ENCODE peak calls at places on chromosomes 2 and 18, in six cellular contexts. N, G, A, K, W and R are unnamed samples.

GRCh38 chr18:69725855-69726508 is 221.7 kb downstream of the CD226 start:
- DNase-seq in N (no peak), G (no peak), A (no peak), K (no peak), W (no peak), R (no peak)

GRCh38 chr2:205627085-205627484 is 55.2 kb upstream of the NRP2 start:
- DNase-seq in N (no peak), G (no peak), A (no peak), K (no peak), W (no peak), R (peak; percentile 16)

GRCh38 chr18:51953521-51953920 is 386.5 kb upstream of the DCC start:
- DNase-seq in N (no peak), G (no peak), A (no peak), K (no peak), W (no peak), R (no peak)

GRCh38 chr2:20164734-20165242 is 60.1 kb downstream of the SDC1 start:
- DNase-seq in N (no peak), G (no peak), A (no peak), K (no peak), W (no peak), R (no peak)

GRCh38 chr2:241052677-241053360 is 49.3 kb downstream of the MTERF4 start:
- DNase-seq in N (no peak), G (no peak), A (no peak), K (no peak), W (no peak), R (no peak)

GRCh38 chr2:40611196-40611595 is 159.3 kb upstream of the SLC8A1 start:
- DNase-seq in N (no peak), G (no peak), A (no peak), K (no peak), W (no peak), R (no peak)

GRCh38 chr2:85772019-85772745 is 18.4 kb downstream of the ATOH8 start:
- DNase-seq in N (peak; percentile 98), G (peak; percentile 100), A (no peak), K (no peak), W (peak; percentile 98), R (peak; percentile 97)

GRCh38 chr2:1071650-1072049 is 121.0 kb downstream of the SNTG2 start:
- DNase-seq in N (no peak), G (no peak), A (no peak), K (no peak), W (no peak), R (no peak)

GRCh38 chr18:74722237-74722636 is 124.6 kb downstream of the ZNF407 start:
- DNase-seq in N (peak; percentile 75), G (peak; percentile 45), A (no peak), K (no peak), W (no peak), R (peak; percentile 35)

GRCh38 chr18:58755304-58756010 is 84.2 kb downstream of the MALT1 start:
- DNase-seq in N (no peak), G (no peak), A (no peak), K (no peak), W (no peak), R (no peak)

GRCh38 chr2:235876099-235876679 is 292.0 kb downstream of the GBX2 start:
- DNase-seq in N (no peak), G (no peak), A (no peak), K (no peak), W (no peak), R (no peak)

GRCh38 chr2:8214221-8214620 is 467.6 kb upstream of the ID2 start:
- DNase-seq in N (no peak), G (peak; percentile 25), A (no peak), K (no peak), W (no peak), R (no peak)

GRCh38 chr2:164937864-164938401 is 17.4 kb downstream of the SLC38A11 start:
- DNase-seq in N (no peak), G (no peak), A (no peak), K (no peak), W (no peak), R (no peak)

GRCh38 chr2:207183506-207183905 is 17.8 kb upstream of the KLF7 start:
- DNase-seq in N (no peak), G (no peak), A (no peak), K (no peak), W (no peak), R (no peak)

GRCh38 chr2:197258580-197258979 is 52.0 kb downstream of the ANKRD44 start:
- DNase-seq in N (no peak), G (no peak), A (no peak), K (no peak), W (peak; percentile 24), R (no peak)

GRCh38 chr18:44788334-44788733 is 107.6 kb downstream of the SETBP1 start:
- DNase-seq in N (no peak), G (no peak), A (no peak), K (no peak), W (no peak), R (no peak)

GRCh38 chr18:12769136-12769535 is 66.3 kb downstream of the PSMG2 start:
- DNase-seq in N (no peak), G (no peak), A (no peak), K (no peak), W (no peak), R (no peak)

GRCh38 chr2:73944714-73945113 is 18.0 kb downstream of the DGUOK start:
- DNase-seq in N (no peak), G (no peak), A (no peak), K (no peak), W (no peak), R (no peak)

GRCh38 chr2:38734299-38735058 is 16.7 kb downstream of the SRSF7 start:
- DNase-seq in N (no peak), G (no peak), A (no peak), K (no peak), W (no peak), R (no peak)

GRCh38 chr2:234792566-234792965 is 159.3 kb upstream of the SH3BP4 start:
- DNase-seq in N (no peak), G (no peak), A (no peak), K (no peak), W (no peak), R (no peak)

GRCh38 chr18:62394001-62394763 is 69.1 kb downstream of the TNFRSF11A start:
- DNase-seq in N (no peak), G (no peak), A (no peak), K (no peak), W (no peak), R (no peak)

GRCh38 chr2:228747478-228747877 is 523.6 kb downstream of the PID1 start:
- DNase-seq in N (peak; percentile 40), G (peak; percentile 10), A (no peak), K (no peak), W (no peak), R (peak; percentile 25)

GRCh38 chr2:29749041-29749440 is 172.3 kb downstream of the ALK start:
- DNase-seq in N (peak; percentile 3), G (no peak), A (no peak), K (no peak), W (no peak), R (peak; percentile 95)

GRCh38 chr2:241066893-241067341 is 35.2 kb downstream of the MTERF4 start:
- DNase-seq in N (no peak), G (no peak), A (no peak), K (no peak), W (no peak), R (peak; percentile 7)

GRCh38 chr18:27377251-27377650 is 192.1 kb upstream of the CHST9 start:
- DNase-seq in N (peak; percentile 42), G (no peak), A (no peak), K (no peak), W (peak; percentile 4), R (peak; percentile 38)

GRCh38 chr18:13136689-13137040 is 81.9 kb upstream of the LDLRAD4 start:
- DNase-seq in N (no peak), G (no peak), A (no peak), K (no peak), W (no peak), R (no peak)

GRCh38 chr2:104876606-104877005 is 22.7 kb downstream of the POU3F3 start:
- DNase-seq in N (no peak), G (no peak), A (no peak), K (no peak), W (no peak), R (no peak)

GRCh38 chr2:170408461-170409163 is 230.7 kb downstream of the MYO3B start:
- DNase-seq in N (no peak), G (no peak), A (no peak), K (no peak), W (no peak), R (no peak)

GRCh38 chr2:88187038-88187676 is 17.0 kb downstream of the THNSL2 start:
- DNase-seq in N (peak; percentile 80), G (no peak), A (no peak), K (no peak), W (no peak), R (peak; percentile 77)

GRCh38 chr2:10333247-10333613 is 30.5 kb downstream of the HPCAL1 start:
- DNase-seq in N (no peak), G (no peak), A (no peak), K (no peak), W (no peak), R (no peak)

GRCh38 chr2:180227461-180227860 is 220.4 kb upstream of the CWC22 start:
- DNase-seq in N (no peak), G (no peak), A (no peak), K (no peak), W (no peak), R (no peak)

GRCh38 chr2:224086226-224086911 is 47.3 kb upstream of the SERPINE2 start:
- DNase-seq in N (peak; percentile 94), G (peak; percentile 93), A (no peak), K (no peak), W (peak; percentile 98), R (peak; percentile 96)

GRCh38 chr2:152582081-152582480 is 135.2 kb downstream of the PRPF40A start:
- DNase-seq in N (no peak), G (no peak), A (no peak), K (no peak), W (no peak), R (no peak)